ENCODE peak calls at places on chromosome 20, in four cellular contexts. R is BJ, J is retinal pigment epithelial cell, N is epithelial cell of esophagus. E is an unnamed sample.

GRCh38 chr20:53901064-53901463 is 169.3 kb downstream of the BCAS1 start:
- DNase-seq in N (peak), R (peak), J (peak), E (no peak)

GRCh38 chr20:48897298-48898044 is 24.0 kb upstream of the ARFGEF2 start:
- DNase-seq in R (peak), N (peak), J (peak), E (peak)

GRCh38 chr20:13183005-13183404 is 38.1 kb upstream of the ISM1 start:
- DNase-seq in R (no peak), J (no peak), N (no peak), E (no peak)

GRCh38 chr20:35883778-35884540 is 70.3 kb downstream of the SCAND1 start:
- DNase-seq in N (peak), J (peak), R (peak), E (peak)

GRCh38 chr20:25376236-25376635 is 14.4 kb downstream of the ABHD12 start:
- DNase-seq in J (no peak), R (no peak), N (no peak), E (no peak)

GRCh38 chr20:53104889-53105288 is 132.7 kb downstream of the TSHZ2 start:
- DNase-seq in R (no peak), J (no peak), N (peak), E (no peak)

GRCh38 chr20:24658920-24659660 is 189.7 kb downstream of the SYNDIG1 start:
- DNase-seq in R (no peak), J (no peak), N (no peak), E (no peak)

GRCh38 chr20:41897708-41898107 is 279.5 kb upstream of the CHD6 start:
- DNase-seq in J (no peak), R (no peak), N (no peak), E (no peak)

GRCh38 chr20:48772183-48772976 is 55.4 kb downstream of the PREX1 start:
- DNase-seq in N (no peak), J (no peak), R (no peak), E (no peak)

GRCh38 chr20:64083380-64084208 is 604 bp downstream of the LKAAEAR1 start:
- DNase-seq in J (no peak), N (peak), R (no peak), E (peak)

GRCh38 chr20:14950633-14951032 is 613.2 kb upstream of the FLRT3 start:
- DNase-seq in J (no peak), R (no peak), N (no peak), E (no peak)

DNA sequence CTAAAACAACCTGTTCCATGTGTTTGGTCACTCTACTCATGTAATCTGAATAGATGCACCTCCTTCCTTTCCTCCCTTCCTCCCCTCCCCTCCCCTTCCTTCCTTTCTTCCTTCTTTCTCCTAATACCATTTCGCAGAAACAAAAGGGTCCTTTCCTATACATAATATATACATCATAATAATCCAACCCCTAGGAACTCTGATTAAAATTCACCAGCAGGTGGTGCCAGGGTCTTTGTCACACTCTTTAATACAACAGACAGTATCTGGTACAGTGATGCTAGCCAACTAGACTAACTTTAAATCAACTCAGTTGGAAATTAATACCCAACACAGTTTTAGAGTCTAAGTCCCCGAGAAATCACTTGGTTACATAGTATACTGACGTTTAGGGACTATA is 181.2 kb upstream of the SHLD1 start:
- DNase-seq in N (peak), R (no peak), J (peak), E (peak)
- TF ChIP-seq CTCF in N (peak), R (peak), J (peak), E (peak)

DNA sequence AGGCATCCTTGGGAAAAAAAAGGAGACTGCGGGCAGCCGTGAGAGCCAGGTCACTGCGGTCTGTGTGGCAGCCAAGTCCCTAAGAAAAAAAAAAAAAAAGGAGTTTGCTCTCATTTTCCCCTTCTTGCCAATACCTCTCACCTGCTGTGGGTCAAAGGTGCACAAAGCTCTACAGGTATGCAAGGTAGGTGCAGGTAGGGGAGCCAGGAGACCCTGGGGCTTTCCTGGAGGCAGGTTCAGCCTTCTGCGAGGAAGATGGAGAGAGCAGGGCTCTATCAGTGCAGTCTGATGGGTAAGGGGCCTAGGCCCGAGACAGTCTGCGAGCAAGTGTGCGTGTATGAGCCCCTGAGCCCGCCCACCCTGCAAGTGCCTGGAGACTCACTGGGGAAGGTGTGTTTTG is 12.3 kb upstream of the SNAI1 start:
- DNase-seq in J (no peak), R (no peak), N (no peak), E (no peak)
- TF ChIP-seq CTCF in J (no peak), R (no peak), N (no peak), E (no peak)

GRCh38 chr20:10089871-10090587 is 55.2 kb downstream of the ANKEF1 start:
- DNase-seq in R (no peak), J (no peak), N (peak), E (no peak)

GRCh38 chr20:10090588-10091166 is 55.9 kb downstream of the ANKEF1 start:
- DNase-seq in R (no peak), J (no peak), N (peak), E (peak)

GRCh38 chr20:10096790-10097189 is 62.0 kb downstream of the ANKEF1 start:
- DNase-seq in N (no peak), R (no peak), J (no peak), E (no peak)

GRCh38 chr20:10093087-10093591 is 58.4 kb downstream of the ANKEF1 start:
- DNase-seq in N (peak), R (peak), J (no peak), E (peak)

GRCh38 chr20:10094566-10095173 is 59.9 kb downstream of the ANKEF1 start:
- DNase-seq in J (no peak), N (peak), R (no peak), E (no peak)
- TF ChIP-seq CTCF in J (peak), N (peak), R (no peak), E (no peak)

GRCh38 chr20:9884061-9884460 is 45.2 kb upstream of the PAK5 start:
- DNase-seq in N (peak), J (no peak), R (no peak), E (peak)
- TF ChIP-seq CTCF in N (peak), J (peak), R (no peak), E (no peak)